ENCODE peak calls at places on chromosome 4, in nine cellular contexts. W is heart right ventricle; B is mucosa of descending colon; I is fibroblast of gingiva; V is adrenal gland; Z is SW 1271; G is sciatic nerve; S is stimulated activated CD8-positive, alpha-beta memory T cell treated with anti-CD3 and anti-CD28 coated beads, Interleukin-7, amount 100 ng/mL, for 24 hours; A is B cell. H is an unnamed sample.

GRCh38 chr4:6688879-6689505 is 4.7 kb upstream of the S100P start:
- DNase-seq in W (no peak), A (no peak), Z (peak; percentile 79), S (peak; percentile 56), B (peak; percentile 55), V (peak; percentile 38), G (peak; percentile 70), I (peak; percentile 72), H (peak; percentile 73)

GRCh38 chr4:34108456-34108855 is 2135.9 kb downstream of the ARAP2 start:
- DNase-seq in I (peak; percentile 54), V (no peak), S (no peak), G (no peak), Z (no peak), W (no peak), A (no peak), B (no peak), H (no peak)

GRCh38 chr4:5734841-5735240 is 23.8 kb downstream of the EVC start:
- DNase-seq in A (no peak), G (no peak), I (no peak), B (no peak), S (no peak), Z (no peak), V (no peak), W (peak; percentile 48), H (no peak)

GRCh38 chr4:170875868-170876267 is 786.1 kb upstream of the AADAT start:
- DNase-seq in W (no peak), I (no peak), G (no peak), V (no peak), A (no peak), S (no peak), B (no peak), Z (no peak), H (no peak)

GRCh38 chr4:38667005-38667771 is 3.2 kb downstream of the KLF3 start:
- DNase-seq in V (peak; percentile 94), A (peak; percentile 69), W (peak; percentile 40), Z (peak; percentile 99), S (no peak), I (peak; percentile 93), B (peak; percentile 91), G (peak; percentile 78), H (peak; percentile 72)

GRCh38 chr4:121308328-121308663 is 72.5 kb downstream of the QRFPR start:
- DNase-seq in I (no peak), B (no peak), S (no peak), A (no peak), G (no peak), Z (no peak), W (no peak), V (no peak), H (no peak)

GRCh38 chr4:38266616-38267015 is 306.4 kb downstream of the PTTG2 start:
- DNase-seq in Z (no peak), S (no peak), A (no peak), I (no peak), B (no peak), W (no peak), G (no peak), V (peak; percentile 83), H (peak; percentile 72)

GRCh38 chr4:97892596-97893266 is 250.5 kb downstream of the STPG2 start:
- DNase-seq in G (no peak), W (no peak), B (no peak), I (no peak), V (no peak), A (no peak), Z (no peak), S (no peak), H (no peak)

GRCh38 chr4:6887591-6888371 is 21.8 kb upstream of the TBC1D14 start:
- DNase-seq in A (no peak), W (peak; percentile 64), B (no peak), G (no peak), I (no peak), S (no peak), V (peak; percentile 72), Z (no peak), H (peak; percentile 68)

GRCh38 chr4:174451897-174452296 is 70.4 kb downstream of the HPGD start:
- DNase-seq in A (no peak), B (no peak), I (no peak), Z (no peak), V (no peak), S (no peak), W (no peak), G (no peak), H (no peak)

GRCh38 chr4:184118516-184118915 is 99.2 kb downstream of the ENPP6 start:
- DNase-seq in W (no peak), Z (no peak), I (no peak), V (no peak), B (no peak), G (no peak), S (no peak), A (no peak), H (no peak)

GRCh38 chr4:6974138-6974848 is 64.7 kb downstream of the TBC1D14 start:
- DNase-seq in A (peak; percentile 81), W (peak; percentile 79), S (peak; percentile 71), Z (peak; percentile 70), B (peak; percentile 91), V (peak; percentile 84), I (peak; percentile 77), G (peak; percentile 93), H (peak; percentile 89)

GRCh38 chr4:2962614-2963184 is 507 bp downstream of the NOP14 start:
- DNase-seq in G (no peak), A (no peak), S (no peak), I (peak; percentile 32), W (no peak), V (peak; percentile 67), Z (peak; percentile 53), B (peak; percentile 49), H (peak; percentile 70)

GRCh38 chr4:5041609-5042234 is 9.6 kb upstream of the STK32B start:
- DNase-seq in A (no peak), B (no peak), S (no peak), G (no peak), W (no peak), Z (no peak), V (no peak), I (no peak), H (no peak)

GRCh38 chr4:41006141-41006540 is 208.2 kb downstream of the APBB2 start:
- DNase-seq in V (no peak), A (no peak), G (no peak), Z (no peak), S (no peak), B (no peak), W (no peak), I (no peak), H (no peak)

GRCh38 chr4:77146426-77147399 is 10.3 kb upstream of the CCNG2 start:
- DNase-seq in S (no peak), A (no peak), G (no peak), B (no peak), I (no peak), W (no peak), Z (no peak), V (no peak), H (no peak)

GRCh38 chr4:25174674-25175073 is 14.4 kb upstream of the SEPSECS start:
- DNase-seq in A (no peak), I (peak; percentile 4), S (no peak), Z (peak; percentile 19), B (no peak), W (no peak), G (no peak), V (no peak), H (no peak)

GRCh38 chr4:101155368-101155767 is 192.0 kb downstream of the PPP3CA start:
- DNase-seq in A (no peak), V (no peak), S (no peak), G (no peak), I (peak; percentile 37), W (no peak), Z (peak; percentile 35), B (no peak), H (no peak)

GRCh38 chr4:48538358-48538757 is 48.3 kb downstream of the ZAR1 start:
- DNase-seq in V (no peak), W (no peak), Z (no peak), S (no peak), A (no peak), G (no peak), I (no peak), B (no peak), H (no peak)

GRCh38 chr4:40848251-40848650 is 98.5 kb downstream of the NSUN7 start:
- DNase-seq in W (no peak), V (no peak), B (no peak), Z (no peak), A (no peak), G (no peak), S (no peak), I (no peak), H (no peak)

GRCh38 chr4:111512081-111512774 is 633.0 kb upstream of the FAM241A start:
- DNase-seq in I (peak; percentile 77), S (no peak), Z (peak; percentile 16), A (no peak), B (no peak), G (no peak), W (no peak), V (no peak), H (no peak)

GRCh38 chr4:71184195-71184781 is 154.5 kb upstream of the SLC4A4 start:
- DNase-seq in A (peak; percentile 64), I (peak; percentile 18), Z (peak; percentile 52), G (peak; percentile 68), V (peak; percentile 26), W (no peak), S (no peak), B (peak; percentile 87), H (no peak)

H was measured in ascending aorta.